ENCODE peak calls at places on chromosomes 6 and 20, in four cellular contexts. K is spleen, C is stomach, E is upper lobe of right lung. G is an unnamed sample.

GRCh38 chr20:44572551-44573500 is 9.6 kb upstream of the PKIG start:
- DNase-seq in E (no peak), C (no peak), K (no peak), G (no peak)

GRCh38 chr20:49511788-49512525 is 29.5 kb upstream of the KCNB1 start:
- DNase-seq in E (no peak), K (no peak), C (no peak), G (no peak)

GRCh38 chr20:23081263-23081811 is 4.8 kb downstream of the CD93 start:
- DNase-seq in E (no peak), K (no peak), C (no peak), G (no peak)

GRCh38 chr6:166615059-166615770 is 11.8 kb downstream of the RPS6KA2 start:
- DNase-seq in K (no peak), C (no peak), E (no peak), G (no peak)

GRCh38 chr6:40962241-40962640 is 76.8 kb downstream of the UNC5CL start:
- DNase-seq in K (no peak), C (no peak), E (no peak), G (no peak)

GRCh38 chr6:87053312-87053711 is 41.6 kb downstream of the CGA start:
- DNase-seq in K (no peak), E (no peak), C (no peak), G (no peak)

GRCh38 chr6:10451828-10452509 is 37.1 kb upstream of the TFAP2A start:
- DNase-seq in C (no peak), K (no peak), E (peak; percentile 93), G (no peak)

GRCh38 chr6:33000053-33000452 is 9.3 kb downstream of the HLA-DOA start:
- DNase-seq in C (peak; percentile 36), E (no peak), K (no peak), G (no peak)

GRCh38 chr6:114304304-114304887 is 38.4 kb downstream of the HS3ST5 start:
- DNase-seq in E (no peak), C (no peak), K (no peak), G (no peak)

GRCh38 chr6:110399219-110400071 is 15.9 kb downstream of the DDO start:
- DNase-seq in E (no peak), K (no peak), C (no peak), G (no peak)
- H3K4me3 ChIP-seq in E (peak overlapping the region; percentile 39), K (peak overlapping the region; percentile 15), C (peak overlapping the region; percentile 50), G (no peak overlapping the region)

DNA sequence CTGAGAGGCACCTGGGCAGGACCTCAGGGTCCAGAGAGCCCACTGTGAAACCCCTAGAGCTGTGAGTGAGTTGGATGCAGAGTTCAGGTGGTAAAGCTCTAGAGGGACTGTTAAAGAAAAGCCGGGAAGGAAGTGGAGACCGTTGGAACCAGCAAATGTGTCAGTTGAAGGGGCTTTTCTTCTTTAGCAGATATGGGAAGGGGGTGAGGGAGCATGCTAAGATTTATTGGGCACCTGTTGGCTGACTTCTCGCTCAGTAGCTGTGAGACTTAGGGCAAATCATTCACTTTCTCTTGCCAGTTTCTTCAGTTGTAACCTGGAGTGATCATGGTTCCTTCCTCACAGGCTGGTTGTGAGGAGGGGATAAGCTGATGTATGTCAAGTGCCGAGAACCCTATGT is 287.7 kb downstream of the DHX35 start:
- DNase-seq in K (no peak), E (no peak), C (no peak), G (no peak)
- H3K4me1 ChIP-seq in K (no peaks in the 10 kb centered on the region), E (no peaks in the 10 kb centered on the region), C (no peaks in the 10 kb centered on the region), G (no peaks in the 10 kb centered on the region)

GRCh38 chr6:72500669-72501068 is 121.2 kb upstream of the KCNQ5 start:
- DNase-seq in C (no peak), E (no peak), K (no peak), G (no peak)

DNA sequence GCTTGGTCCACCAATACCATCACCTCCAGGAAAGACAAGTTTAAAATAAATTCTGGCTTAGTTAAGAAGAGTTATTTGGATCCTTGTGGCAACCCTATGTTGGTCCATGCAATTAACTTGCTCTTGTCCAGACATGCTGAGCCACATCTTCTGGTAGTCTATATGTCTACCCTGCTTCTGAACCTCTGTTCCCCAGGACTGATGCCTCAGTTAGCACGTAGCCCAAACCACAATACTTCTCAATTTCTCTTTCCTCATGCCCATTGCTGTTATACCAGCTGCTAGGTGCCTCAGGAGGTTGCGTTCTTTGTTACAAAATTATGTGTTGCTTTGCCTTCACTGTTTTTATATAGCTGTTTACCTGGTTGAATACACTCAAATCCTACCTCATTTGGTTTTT is 116.4 kb upstream of the KCNQ5 start:
- DNase-seq in C (no peak), E (no peak), K (no peak), G (no peak)
- H3K4me3 ChIP-seq in C (no peak overlapping the region), E (no peak overlapping the region), K (no peak overlapping the region), G (no peak overlapping the region)

GRCh38 chr6:3163248-3163594 is 5.9 kb upstream of the TUBB2A start:
- DNase-seq in E (no peak), K (no peak), C (no peak), G (no peak)

GRCh38 chr6:3164388-3164787 is 7.0 kb upstream of the TUBB2A start:
- DNase-seq in E (no peak), C (no peak), K (no peak), G (no peak)

GRCh38 chr6:3162565-3163247 is 5.4 kb upstream of the TUBB2A start:
- DNase-seq in E (peak; percentile 88), K (peak; percentile 90), C (peak; percentile 76), G (peak; percentile 87)

GRCh38 chr6:3159805-3160781 is 2.7 kb upstream of the TUBB2A start:
- DNase-seq in K (peak; percentile 79), C (peak; percentile 87), E (no peak), G (no peak)

GRCh38 chr6:3162067-3162497 is 4.7 kb upstream of the TUBB2A start:
- DNase-seq in K (no peak), C (no peak), E (no peak), G (no peak)
- H3K4me1 ChIP-seq in K (peaks cover 15% of the 10 kb centered on the region), C (peaks cover 32% of the 10 kb centered on the region), E (peaks cover 14% of the 10 kb centered on the region), G (peaks cover 22% of the 10 kb centered on the region)

GRCh38 chr20:13524339-13524738 is 114.4 kb downstream of the TASP1 start:
- DNase-seq in C (no peak), E (no peak), K (no peak), G (no peak)
- H3K4me3 ChIP-seq in C (no peak overlapping the region), E (no peak overlapping the region), K (no peak overlapping the region), G (no peak overlapping the region)

DNA sequence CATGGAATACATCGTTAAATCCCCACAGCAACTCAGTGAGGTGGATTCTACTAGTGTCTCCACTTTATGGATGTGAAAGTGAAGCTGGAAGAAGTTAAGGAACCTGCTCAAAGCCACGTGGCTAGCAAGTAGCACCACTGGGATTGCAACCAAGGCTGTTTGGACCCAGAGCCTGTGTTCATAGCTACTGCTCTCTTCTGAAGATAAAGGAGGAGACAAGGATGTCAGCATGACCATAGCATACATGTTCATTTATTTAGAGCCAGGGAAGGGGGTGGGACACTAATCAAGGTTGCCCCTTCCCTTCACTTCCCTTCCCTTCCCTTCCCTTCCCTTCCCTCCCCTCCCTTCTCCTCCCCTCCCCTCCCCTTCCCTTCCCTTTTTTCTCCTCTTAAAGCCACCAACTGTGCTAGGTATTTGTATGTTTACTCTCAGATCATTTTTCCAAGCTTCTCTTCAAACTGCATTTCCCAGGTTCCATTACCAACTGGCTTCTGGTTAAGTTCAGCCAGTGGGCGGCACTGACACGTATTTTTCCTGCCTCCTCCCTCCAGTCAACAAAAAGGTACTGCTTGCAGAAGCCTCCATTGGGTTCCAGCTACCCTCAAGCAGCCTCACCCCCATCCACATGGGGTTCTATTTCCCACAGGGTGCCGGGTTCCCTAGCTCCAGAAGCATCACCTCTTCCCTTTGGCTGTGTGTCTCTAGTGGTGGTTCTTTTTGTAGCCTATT is 134.9 kb downstream of the BCAS1 start:
- DNase-seq in K (no peak), E (no peak), C (no peak), G (no peak)
- H3K4me1 ChIP-seq in K (peaks cover 64% of the 10 kb centered on the region), E (peaks cover 38% of the 10 kb centered on the region), C (peaks cover 13% of the 10 kb centered on the region), G (peaks cover 9% of the 10 kb centered on the region)

DNA sequence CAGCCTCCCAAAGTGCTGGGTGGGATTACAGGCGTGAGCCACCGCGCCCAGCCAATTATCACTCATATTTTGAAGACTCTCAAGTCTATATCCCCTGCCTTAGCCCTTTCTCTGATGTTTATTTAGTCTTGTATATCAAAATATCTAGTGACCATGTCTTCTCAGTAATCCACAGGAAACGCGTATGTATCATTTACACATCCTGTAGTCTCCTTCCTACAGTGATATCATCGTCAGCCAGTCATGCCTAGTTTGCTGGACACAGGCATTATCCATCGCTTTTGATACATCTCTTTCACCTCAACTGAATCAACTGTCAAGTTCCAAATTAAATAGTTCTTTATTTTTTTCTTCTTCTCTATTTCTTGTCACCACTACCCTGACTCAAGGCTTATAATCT is 223.7 kb downstream of the NKAIN2 start:
- DNase-seq in K (no peak), C (no peak), E (no peak), G (no peak)
- H3K4me3 ChIP-seq in K (no peak overlapping the region), C (no peak overlapping the region), E (no peak overlapping the region), G (no peak overlapping the region)

GRCh38 chr6:2875840-2876207 is 27.3 kb downstream of the SERPINB9 start:
- DNase-seq in E (peak; percentile 78), C (no peak), K (peak; percentile 94), G (no peak)

GRCh38 chr6:2872417-2873358 is 30.4 kb downstream of the SERPINB9 start:
- DNase-seq in C (no peak), E (no peak), K (no peak), G (no peak)

GRCh38 chr6:2871102-2871501 is 29.4 kb upstream of the SERPINB1 start:
- DNase-seq in E (no peak), C (no peak), K (no peak), G (no peak)

GRCh38 chr6:2871922-2872321 is 30.3 kb upstream of the SERPINB1 start:
- DNase-seq in C (no peak), K (no peak), E (no peak), G (no peak)

GRCh38 chr6:2873643-2874042 is 29.5 kb downstream of the SERPINB9 start:
- DNase-seq in C (no peak), K (no peak), E (no peak), G (no peak)
- H3K4me1 ChIP-seq in C (peaks cover 30% of the 10 kb centered on the region), K (peaks cover 56% of the 10 kb centered on the region), E (peaks cover 25% of the 10 kb centered on the region), G (no peaks in the 10 kb centered on the region)

G was measured in BE2C.